ENCODE peak calls at places on chromosomes 1 and 21, in six cellular contexts. One of them, this sample, is unnamed.
A peak's percentile ranks its signal among the peaks of the same experiment; 100 is the strongest.

GRCh38 chr1:15154480-15155036 is 1.0 kb downstream of the TMEM51 start:
- DNase-seq in GOT3: no peak
- DNase-seq in K562: peak; percentile 54
- DNase-seq in HuH-7: peak; percentile 44
- DNase-seq in tibial nerve: no peak
- DNase-seq in HFFc6: no peak
- DNase-seq in this sample: no peak

GRCh38 chr1:49424782-49425181 is 599.0 kb downstream of the AGBL4 start:
- DNase-seq in HFFc6: no peak
- DNase-seq in GOT3: no peak
- DNase-seq in K562: no peak
- DNase-seq in HuH-7: no peak
- DNase-seq in tibial nerve: no peak
- DNase-seq in this sample: no peak

GRCh38 chr1:111559736-111560279 is 56.4 kb upstream of the ADORA3 start:
- DNase-seq in HuH-7: no peak
- DNase-seq in tibial nerve: no peak
- DNase-seq in GOT3: no peak
- DNase-seq in HFFc6: peak; percentile 72
- DNase-seq in K562: no peak
- DNase-seq in this sample: no peak

GRCh38 chr1:106396023-106396422 is 660.5 kb upstream of the PRMT6 start:
- DNase-seq in tibial nerve: no peak
- DNase-seq in HFFc6: no peak
- DNase-seq in K562: no peak
- DNase-seq in GOT3: no peak
- DNase-seq in HuH-7: no peak
- DNase-seq in this sample: no peak

GRCh38 chr1:3677411-3677944 is 25.2 kb downstream of the TP73 start:
- DNase-seq in tibial nerve: no peak
- DNase-seq in K562: no peak
- DNase-seq in GOT3: no peak
- DNase-seq in HuH-7: no peak
- DNase-seq in HFFc6: no peak
- DNase-seq in this sample: no peak

GRCh38 chr1:156705918-156706646 is 699 bp upstream of the CRABP2 start:
- DNase-seq in HuH-7: peak; percentile 90
- DNase-seq in tibial nerve: peak; percentile 49
- DNase-seq in HFFc6: no peak
- DNase-seq in GOT3: no peak
- DNase-seq in K562: peak; percentile 95
- DNase-seq in this sample: no peak

GRCh38 chr1:156627313-156627880 is 8.2 kb downstream of the HAPLN2 start:
- DNase-seq in HFFc6: peak; percentile 60
- DNase-seq in HuH-7: peak; percentile 71
- DNase-seq in K562: peak; percentile 46
- DNase-seq in tibial nerve: no peak
- DNase-seq in GOT3: no peak
- DNase-seq in this sample: no peak

GRCh38 chr1:100249155-100249536 is 488 bp downstream of the DBT start:
- DNase-seq in GOT3: no peak
- DNase-seq in HuH-7: no peak
- DNase-seq in K562: peak; percentile 15
- DNase-seq in tibial nerve: no peak
- DNase-seq in HFFc6: no peak
- DNase-seq in this sample: no peak

GRCh38 chr1:6126028-6126427 is 54.1 kb downstream of the CHD5 start:
- DNase-seq in K562: no peak
- DNase-seq in HFFc6: no peak
- DNase-seq in tibial nerve: no peak
- DNase-seq in GOT3: no peak
- DNase-seq in HuH-7: no peak
- DNase-seq in this sample: no peak

GRCh38 chr1:2203671-2204383 is 9.3 kb upstream of the FAAP20 start:
- DNase-seq in K562: no peak
- DNase-seq in HuH-7: no peak
- DNase-seq in tibial nerve: no peak
- DNase-seq in GOT3: no peak
- DNase-seq in HFFc6: no peak
- DNase-seq in this sample: no peak

GRCh38 chr1:8858112-8858668 is 20.3 kb downstream of the ENO1 start:
- DNase-seq in K562: no peak
- DNase-seq in GOT3: no peak
- DNase-seq in tibial nerve: no peak
- DNase-seq in HuH-7: peak; percentile 48
- DNase-seq in HFFc6: peak; percentile 87
- DNase-seq in this sample: peak; percentile 80

GRCh38 chr1:234541281-234541975 is 62.4 kb upstream of the TARBP1 start:
- DNase-seq in K562: no peak
- DNase-seq in GOT3: no peak
- DNase-seq in HuH-7: no peak
- DNase-seq in HFFc6: no peak
- DNase-seq in tibial nerve: no peak
- DNase-seq in this sample: no peak

GRCh38 chr1:1599030-1599916 is 662 bp downstream of the FNDC10 start:
- DNase-seq in K562: peak; percentile 81
- DNase-seq in GOT3: no peak
- DNase-seq in HFFc6: no peak
- DNase-seq in HuH-7: peak; percentile 64
- DNase-seq in tibial nerve: no peak
- DNase-seq in this sample: peak; percentile 56

GRCh38 chr21:46006547-46007497 is 25.3 kb downstream of the COL6A1 start:
- DNase-seq in HuH-7: no peak
- DNase-seq in HFFc6: no peak
- DNase-seq in K562: no peak
- DNase-seq in tibial nerve: no peak
- DNase-seq in GOT3: no peak
- DNase-seq in this sample: no peak

GRCh38 chr1:208497866-208498541 is 253.8 kb upstream of the PLXNA2 start:
- DNase-seq in GOT3: no peak
- DNase-seq in tibial nerve: no peak
- DNase-seq in K562: no peak
- DNase-seq in HuH-7: no peak
- DNase-seq in HFFc6: no peak
- DNase-seq in this sample: no peak

GRCh38 chr1:114741963-114742746 is 15.6 kb downstream of the CSDE1 start:
- DNase-seq in HFFc6: no peak
- DNase-seq in HuH-7: no peak
- DNase-seq in K562: no peak
- DNase-seq in GOT3: no peak
- DNase-seq in tibial nerve: no peak
- DNase-seq in this sample: no peak

GRCh38 chr1:212037900-212038299 is 2.4 kb downstream of the DTL start:
- DNase-seq in HFFc6: no peak
- DNase-seq in K562: no peak
- DNase-seq in GOT3: no peak
- DNase-seq in tibial nerve: no peak
- DNase-seq in HuH-7: no peak
- DNase-seq in this sample: no peak

GRCh38 chr1:65148548-65149390 is 766 bp downstream of the AK4 start:
- DNase-seq in HuH-7: peak; percentile 48
- DNase-seq in tibial nerve: peak; percentile 17
- DNase-seq in K562: peak; percentile 64
- DNase-seq in GOT3: no peak
- DNase-seq in HFFc6: no peak
- DNase-seq in this sample: peak; percentile 37

GRCh38 chr1:57163332-57163731 is 197.5 kb upstream of the C8B start:
- DNase-seq in GOT3: no peak
- DNase-seq in HFFc6: no peak
- DNase-seq in K562: no peak
- DNase-seq in tibial nerve: no peak
- DNase-seq in HuH-7: no peak
- DNase-seq in this sample: no peak

GRCh38 chr1:205561501-205562203 is 57.2 kb downstream of the CDK18 start:
- DNase-seq in K562: no peak
- DNase-seq in GOT3: no peak
- DNase-seq in tibial nerve: no peak
- DNase-seq in HFFc6: no peak
- DNase-seq in HuH-7: no peak
- DNase-seq in this sample: no peak

GRCh38 chr1:210250998-210251679 is 18.5 kb downstream of the SERTAD4 start:
- DNase-seq in HFFc6: peak; percentile 24
- DNase-seq in tibial nerve: no peak
- DNase-seq in K562: no peak
- DNase-seq in GOT3: no peak
- DNase-seq in HuH-7: no peak
- DNase-seq in this sample: no peak

GRCh38 chr1:115496904-115497527 is 144.8 kb upstream of the VANGL1 start:
- DNase-seq in tibial nerve: no peak
- DNase-seq in K562: no peak
- DNase-seq in HFFc6: peak; percentile 86
- DNase-seq in GOT3: no peak
- DNase-seq in HuH-7: no peak
- DNase-seq in this sample: no peak

GRCh38 chr1:229280921-229281320 is 10.0 kb downstream of the RAB4A start:
- DNase-seq in GOT3: no peak
- DNase-seq in HFFc6: peak; percentile 30
- DNase-seq in HuH-7: no peak
- DNase-seq in K562: no peak
- DNase-seq in tibial nerve: no peak
- DNase-seq in this sample: no peak